ENCODE peak calls at places on chromosomes 13 and 19, in four cellular contexts. V is GM23248, R is Karpas-422, B is PC-3. W is an unnamed sample.

GRCh38 chr13:97148894-97149293 is 73.2 kb upstream of the MBNL2 start:
- DNase-seq in R (no peak), V (no peak), B (no peak), W (no peak)

GRCh38 chr13:46495647-46496046 is 57.3 kb upstream of the LRCH1 start:
- DNase-seq in R (no peak), V (peak), B (no peak), W (no peak)

GRCh38 chr13:77584111-77584510 is 48.6 kb downstream of the SCEL start:
- DNase-seq in V (no peak), B (no peak), R (no peak), W (no peak)

GRCh38 chr13:29733069-29733700 is 117.2 kb downstream of the UBL3 start:
- DNase-seq in B (no peak), R (no peak), V (peak), W (no peak)

GRCh38 chr13:102555914-102556553 is 40.8 kb upstream of the TPP2 start:
- DNase-seq in R (peak), B (peak), V (peak), W (peak)

GRCh38 chr13:34522818-34523217 is 419.3 kb upstream of the NBEA start:
- DNase-seq in R (no peak), V (no peak), B (peak), W (no peak)

GRCh38 chr19:3618144-3618810 is 8.3 kb downstream of the CACTIN start:
- DNase-seq in B (peak), R (peak), V (peak), W (peak)

GRCh38 chr13:68473834-68474326 is 1243.7 kb upstream of the PCDH9 start:
- DNase-seq in R (no peak), B (no peak), V (no peak), W (no peak)

GRCh38 chr19:17076539-17076919 is 952 bp downstream of the MYO9B start:
- DNase-seq in R (peak), B (peak), V (peak), W (no peak)

GRCh38 chr19:49888478-49888901 is 8.2 kb downstream of the IL4I1 start:
- DNase-seq in B (no peak), V (no peak), R (no peak), W (no peak)

GRCh38 chr13:106354961-106355360 is 180.5 kb downstream of the EFNB2 start:
- DNase-seq in R (no peak), V (no peak), B (no peak), W (no peak)

GRCh38 chr13:31896427-31896826 is 135.1 kb upstream of the FRY start:
- DNase-seq in B (no peak), V (peak), R (no peak), W (peak)

GRCh38 chr13:110794209-110794608 is 80.7 kb downstream of the ING1 start:
- DNase-seq in B (no peak), R (no peak), V (no peak), W (no peak)

GRCh38 chr13:101626925-101627555 is 174.6 kb downstream of the ITGBL1 start:
- DNase-seq in R (peak), B (peak), V (peak), W (peak)

GRCh38 chr19:53132231-53132991 is at the start of gene ZNF415:
- DNase-seq in V (peak), B (peak), R (peak), W (no peak)

GRCh38 chr13:67224148-67224846 is 5.8 kb downstream of the PCDH9 start:
- DNase-seq in B (peak), V (peak), R (peak), W (peak)

GRCh38 chr19:2371656-2372055 is 11.6 kb downstream of the TMPRSS9 start:
- DNase-seq in V (peak), R (no peak), B (peak), W (no peak)

GRCh38 chr19:49422407-49423277 is 599 bp downstream of the PTH2 start:
- DNase-seq in R (no peak), V (peak), B (no peak), W (peak)

GRCh38 chr19:3370728-3371591 is 4.6 kb downstream of the NFIC start:
- DNase-seq in R (no peak), V (no peak), B (no peak), W (no peak)

GRCh38 chr13:111518161-111518791 is 197.8 kb downstream of the TEX29 start:
- DNase-seq in B (no peak), V (no peak), R (no peak), W (no peak)

GRCh38 chr13:33911521-33911920 is 93.6 kb downstream of the RFC3 start:
- DNase-seq in V (no peak), B (no peak), R (no peak), W (no peak)

GRCh38 chr13:26010487-26011207 is 41.2 kb downstream of the SHISA2 start:
- DNase-seq in V (no peak), R (no peak), B (no peak), W (no peak)

GRCh38 chr19:11453468-11454341 is 18.3 kb downstream of the PRKCSH start:
- DNase-seq in R (peak), B (no peak), V (no peak), W (no peak)

GRCh38 chr19:40608957-40609356 is 7.8 kb downstream of the LTBP4 start:
- DNase-seq in R (no peak), B (no peak), V (no peak), W (no peak)

GRCh38 chr19:34484328-34484727 is 2.8 kb downstream of the WTIP start:
- DNase-seq in R (no peak), V (no peak), B (no peak), W (no peak)

GRCh38 chr19:48501446-48501960 is 10.1 kb downstream of the LMTK3 start:
- DNase-seq in B (peak), R (no peak), V (no peak), W (peak)

GRCh38 chr19:3162418-3163229 is 15.9 kb upstream of the S1PR4 start:
- DNase-seq in V (peak), R (peak), B (peak), W (no peak)

GRCh38 chr19:23999821-24000610 is 85.3 kb downstream of the ZNF726 start:
- DNase-seq in R (no peak), B (no peak), V (no peak), W (no peak)

GRCh38 chr13:51218691-51219090 is 3.5 kb upstream of the FAM124A start:
- DNase-seq in V (no peak), R (no peak), B (no peak), W (no peak)

GRCh38 chr13:91211548-91211947 is 135.9 kb upstream of the MIR17HG start:
- DNase-seq in V (no peak), R (no peak), B (no peak), W (no peak)

GRCh38 chr13:113129921-113130750 is 7.5 kb downstream of the F10 start:
- DNase-seq in B (no peak), R (no peak), V (no peak), W (no peak)

GRCh38 chr13:31046711-31047279 is 114.3 kb downstream of the TEX26 start:
- DNase-seq in V (peak), B (no peak), R (no peak), W (no peak)

GRCh38 chr19:7980635-7981121 is 24.8 kb downstream of the ELAVL1 start:
- DNase-seq in V (no peak), B (no peak), R (no peak), W (no peak)

GRCh38 chr13:43783820-43784219 is 3.0 kb downstream of the ENOX1 start:
- DNase-seq in V (peak), B (peak), R (no peak), W (no peak)

GRCh38 chr19:23116802-23117571 is at the start of gene ZNF730:
- DNase-seq in R (peak), B (peak), V (peak), W (peak)

GRCh38 chr13:44146162-44146561 is 227.5 kb upstream of the SERP2 start:
- DNase-seq in V (no peak), R (no peak), B (no peak), W (no peak)

GRCh38 chr13:42930136-42930535 is 61.9 kb downstream of the EPSTI1 start:
- DNase-seq in B (no peak), R (no peak), V (no peak), W (no peak)

GRCh38 chr19:29945017-29945416 is 3.0 kb downstream of the URI1 start:
- DNase-seq in R (no peak), V (no peak), B (no peak), W (no peak)
- H3K4me2 ChIP-seq in R (peak), V (peak), B (peak), W (no peak)

GRCh38 chr19:912181-913079 is 589 bp downstream of the R3HDM4 start:
- DNase-seq in V (peak), B (no peak), R (peak), W (no peak)
- H2AFZ ChIP-seq in V (peak), B (no peak), R (no peak), W (peak)

DNA sequence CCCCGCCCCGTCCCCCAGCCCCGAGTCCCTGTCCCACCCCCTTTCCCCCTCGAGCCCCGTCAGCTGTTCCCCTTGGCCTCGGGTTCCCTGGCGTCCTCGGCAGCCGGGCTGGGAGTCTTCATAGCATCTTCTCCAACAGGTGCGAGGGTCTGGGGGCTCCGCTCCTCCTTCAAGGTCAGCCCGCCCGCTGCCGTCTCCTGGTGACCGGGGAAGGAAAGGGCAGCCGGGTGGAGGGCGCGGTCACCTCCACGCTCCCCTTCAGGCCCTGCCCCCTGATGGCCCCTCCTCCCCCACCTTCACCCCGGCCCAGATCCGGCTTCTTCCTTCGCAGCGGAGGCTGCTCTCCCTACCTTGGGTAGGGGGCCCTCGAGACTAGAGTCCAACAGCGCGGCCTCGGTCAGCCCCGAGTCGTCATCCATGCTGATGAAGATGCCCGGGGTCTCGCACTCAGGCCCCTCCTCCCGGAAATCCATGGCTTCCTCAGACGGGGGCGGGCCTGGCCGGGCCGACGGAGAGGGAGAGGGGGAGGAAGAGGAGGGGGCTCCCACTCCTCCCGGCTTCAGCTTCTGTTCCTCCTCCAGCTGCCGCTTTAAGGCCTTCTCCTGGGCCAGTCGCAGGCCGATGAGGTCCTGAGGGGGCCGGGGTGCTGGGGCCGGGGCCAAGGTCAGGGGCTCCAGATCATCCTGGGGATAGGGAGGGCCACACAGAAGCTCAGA is 551 bp upstream of the RSPH6A start:
- DNase-seq in R (no peak), B (no peak), V (no peak), W (no peak)
- H3K4me2 ChIP-seq in R (no peak), B (no peak), V (no peak), W (no peak)

DNA sequence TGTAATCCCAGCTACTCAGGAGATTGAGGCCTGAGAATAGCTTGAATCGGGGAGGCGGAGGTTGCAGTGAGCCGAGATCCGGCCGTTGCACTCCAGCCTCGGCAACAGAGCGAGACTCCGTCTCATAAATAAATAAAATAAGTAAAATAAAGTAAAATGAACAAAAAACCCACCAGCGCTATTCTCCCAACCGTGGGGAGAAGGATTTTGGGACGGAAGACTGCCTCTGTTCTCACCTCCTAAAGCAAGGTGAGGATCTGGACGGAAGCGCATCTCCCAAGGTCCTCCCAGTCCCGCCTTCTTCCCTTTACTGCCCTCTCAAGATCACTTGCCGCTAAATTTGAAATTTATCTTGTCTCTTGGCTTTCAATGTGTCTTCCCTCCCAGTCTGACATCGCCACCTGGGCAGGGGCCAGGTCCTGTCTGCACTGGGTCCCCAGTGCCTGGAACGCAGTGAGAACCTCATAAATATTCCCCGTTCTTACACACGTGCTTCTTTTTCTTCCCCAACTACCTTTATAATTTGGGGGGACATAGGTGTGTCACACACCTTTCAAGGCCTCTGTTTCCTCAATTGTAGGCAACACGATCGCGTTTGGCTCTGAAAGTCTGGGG is 1.2 kb upstream of the DNAJB1 start:
- DNase-seq in B (no peak), V (no peak), R (no peak), W (no peak)
- H2AFZ ChIP-seq in B (no peak), V (peak), R (no peak), W (no peak)

DNA sequence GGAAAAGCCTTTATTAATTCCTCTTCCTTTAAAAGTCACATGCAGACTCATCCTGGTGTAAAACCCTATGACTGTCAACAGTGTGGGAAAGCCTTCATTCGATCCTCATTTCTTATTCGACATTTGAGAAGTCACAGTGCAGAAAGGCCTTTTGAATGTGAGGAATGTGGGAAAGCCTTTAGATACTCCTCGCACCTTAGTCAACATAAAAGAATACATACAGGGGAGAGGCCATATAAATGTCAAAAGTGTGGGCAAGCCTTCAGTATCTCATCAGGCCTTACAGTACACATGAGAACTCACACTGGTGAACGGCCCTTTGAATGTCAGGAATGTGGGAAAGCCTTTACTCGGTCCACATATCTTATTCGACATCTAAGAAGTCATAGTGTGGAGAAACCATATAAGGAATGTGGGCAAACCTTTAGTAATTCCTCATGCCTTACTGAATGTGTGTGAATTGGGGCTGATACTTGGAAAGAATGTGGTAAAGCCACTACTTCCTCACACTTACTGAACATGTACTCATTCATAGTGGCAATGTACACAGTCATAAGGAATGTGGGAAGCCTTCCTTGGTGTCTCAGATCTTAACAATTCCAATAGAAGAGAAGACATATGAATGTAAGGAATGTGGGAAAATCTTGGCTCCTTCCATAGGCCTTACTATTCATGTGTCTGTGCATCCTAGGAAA is 18.8 kb downstream of the ZNF559 start:
- DNase-seq in B (no peak), V (peak), R (no peak), W (no peak)
- H3K4me2 ChIP-seq in B (no peak), V (no peak), R (no peak), W (no peak)

GRCh38 chr19:56765107-56765506 is 75.4 kb downstream of the PEG3 start:
- DNase-seq in R (no peak), B (no peak), V (peak), W (no peak)
- H2AFZ ChIP-seq in R (no peak), B (no peak), V (peak), W (no peak)

GRCh38 chr19:56869886-56870285 is 29.4 kb upstream of the PEG3 start:
- DNase-seq in R (no peak), V (no peak), B (no peak), W (no peak)
- H3K4me2 ChIP-seq in R (no peak), V (no peak), B (no peak), W (no peak)

DNA sequence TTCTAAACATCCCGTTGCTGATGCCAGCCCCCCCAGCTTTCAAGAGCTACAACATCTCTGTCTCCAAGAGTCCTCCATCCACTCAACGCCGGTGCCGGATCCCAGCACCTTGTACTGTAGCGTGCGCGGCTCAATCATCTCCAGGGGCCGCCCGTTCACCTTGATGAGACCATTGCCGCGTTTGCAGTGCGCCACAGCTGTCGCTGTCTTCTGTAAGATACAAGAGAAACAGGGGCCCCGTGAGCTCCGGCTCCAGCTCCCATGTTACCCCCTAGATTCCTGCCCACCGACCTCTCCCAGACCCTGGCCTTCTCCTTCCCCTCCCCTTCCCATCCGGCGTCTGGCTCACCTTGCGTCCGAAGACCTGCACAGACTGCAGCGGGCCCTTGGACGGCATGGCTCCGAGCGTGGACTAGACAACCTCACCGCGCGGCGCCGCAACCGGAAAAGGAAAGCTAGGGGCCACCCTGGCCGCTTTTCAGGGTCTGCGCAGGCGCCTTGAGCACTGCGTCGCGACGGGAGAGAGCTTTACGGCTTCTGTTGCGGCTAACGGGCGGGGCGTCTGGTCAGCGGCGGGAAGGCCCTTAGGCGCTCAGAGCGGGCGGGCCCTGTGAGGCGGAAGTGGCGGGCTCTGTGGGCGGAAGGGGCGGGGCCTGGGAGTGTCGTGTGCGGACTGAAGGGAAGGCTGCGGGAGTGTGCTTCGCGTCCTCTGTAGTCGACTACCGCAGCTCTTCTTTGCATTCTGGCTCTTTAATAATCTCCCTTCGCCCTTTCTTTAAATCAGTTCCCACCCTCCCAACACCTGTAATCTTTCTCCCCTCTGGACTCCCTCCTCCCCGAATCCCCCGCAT is at the start of gene RPS16:
- DNase-seq in B (peak), R (peak), V (peak), W (peak)
- H2AFZ ChIP-seq in B (peak), R (no peak), V (peak), W (peak)

W was measured in MM.1S.